ENCODE peak calls at places on chromosomes 5 and 9, in four cellular contexts. One of them, this sample, is unnamed.

GRCh38 chr9:134682026-134682425 is 40.4 kb downstream of the COL5A1 start:
- ATAC-seq in lower lobe of right lung: peak; percentile 5
- ATAC-seq in WTC11: no peak
- ATAC-seq in gastrocnemius medialis: no peak
- ATAC-seq in this sample: no peak

GRCh38 chr5:172417983-172418630 is 36.2 kb downstream of the SH3PXD2B start:
- ATAC-seq in WTC11: no peak
- ATAC-seq in gastrocnemius medialis: peak; percentile 59
- ATAC-seq in lower lobe of right lung: peak; percentile 91
- ATAC-seq in this sample: peak; percentile 89

GRCh38 chr9:114641974-114642373 is 15.6 kb downstream of the TEX53 start:
- ATAC-seq in gastrocnemius medialis: no peak
- ATAC-seq in WTC11: no peak
- ATAC-seq in lower lobe of right lung: no peak
- ATAC-seq in this sample: no peak

GRCh38 chr9:129898205-129898604 is 62.9 kb downstream of the USP20 start:
- ATAC-seq in WTC11: peak; percentile 34
- ATAC-seq in gastrocnemius medialis: no peak
- ATAC-seq in lower lobe of right lung: peak; percentile 49
- ATAC-seq in this sample: peak; percentile 50

GRCh38 chr5:140540227-140540626 is 7.2 kb upstream of the EIF4EBP3 start:
- ATAC-seq in gastrocnemius medialis: no peak
- ATAC-seq in lower lobe of right lung: no peak
- ATAC-seq in WTC11: no peak
- ATAC-seq in this sample: no peak

GRCh38 chr9:27528278-27528885 is 1.2 kb downstream of the MOB3B start:
- ATAC-seq in WTC11: peak; percentile 73
- ATAC-seq in gastrocnemius medialis: peak; percentile 70
- ATAC-seq in lower lobe of right lung: peak; percentile 91
- ATAC-seq in this sample: peak; percentile 86

GRCh38 chr5:169538935-169539334 is 44.6 kb upstream of the SPDL1 start:
- ATAC-seq in gastrocnemius medialis: no peak
- ATAC-seq in WTC11: no peak
- ATAC-seq in lower lobe of right lung: no peak
- ATAC-seq in this sample: no peak

GRCh38 chr5:66646570-66646969 is 50.4 kb downstream of the MAST4 start:
- ATAC-seq in lower lobe of right lung: peak; percentile 73
- ATAC-seq in gastrocnemius medialis: peak; percentile 61
- ATAC-seq in WTC11: no peak
- ATAC-seq in this sample: peak; percentile 60

GRCh38 chr5:79206541-79206940 is 29.4 kb upstream of the JMY start:
- ATAC-seq in WTC11: no peak
- ATAC-seq in gastrocnemius medialis: no peak
- ATAC-seq in lower lobe of right lung: no peak
- ATAC-seq in this sample: no peak

GRCh38 chr5:19369561-19369960 is 618.4 kb downstream of the CDH18 start:
- ATAC-seq in gastrocnemius medialis: no peak
- ATAC-seq in WTC11: no peak
- ATAC-seq in lower lobe of right lung: no peak
- ATAC-seq in this sample: no peak

GRCh38 chr5:137880313-137880712 is 8.9 kb upstream of the PKD2L2 start:
- ATAC-seq in lower lobe of right lung: no peak
- ATAC-seq in WTC11: no peak
- ATAC-seq in gastrocnemius medialis: peak; percentile 94
- ATAC-seq in this sample: peak; percentile 86

GRCh38 chr5:119028575-119028974 is 40.2 kb upstream of the DTWD2 start:
- ATAC-seq in lower lobe of right lung: no peak
- ATAC-seq in WTC11: no peak
- ATAC-seq in gastrocnemius medialis: no peak
- ATAC-seq in this sample: no peak

GRCh38 chr5:157494178-157494830 is 34.3 kb downstream of the NIPAL4 start:
- ATAC-seq in WTC11: no peak
- ATAC-seq in gastrocnemius medialis: no peak
- ATAC-seq in lower lobe of right lung: peak; percentile 70
- ATAC-seq in this sample: no peak

GRCh38 chr9:87863882-87864465 is 18.7 kb upstream of the SPATA31E1 start:
- ATAC-seq in lower lobe of right lung: no peak
- ATAC-seq in WTC11: no peak
- ATAC-seq in gastrocnemius medialis: no peak
- ATAC-seq in this sample: no peak

GRCh38 chr9:123043081-123043939 is 9.8 kb downstream of the GPR21 start:
- ATAC-seq in gastrocnemius medialis: no peak
- ATAC-seq in lower lobe of right lung: no peak
- ATAC-seq in WTC11: no peak
- ATAC-seq in this sample: no peak

GRCh38 chr9:16100596-16101091 is 547.8 kb downstream of the CCDC171 start:
- ATAC-seq in WTC11: peak; percentile 83
- ATAC-seq in lower lobe of right lung: peak; percentile 78
- ATAC-seq in gastrocnemius medialis: peak; percentile 49
- ATAC-seq in this sample: peak; percentile 82

GRCh38 chr5:172646716-172647285 is 5.7 kb downstream of the NEURL1B start:
- ATAC-seq in gastrocnemius medialis: no peak
- ATAC-seq in WTC11: peak; percentile 85
- ATAC-seq in lower lobe of right lung: peak; percentile 38
- ATAC-seq in this sample: peak; percentile 75

GRCh38 chr9:17528859-17529258 is 50.0 kb upstream of the SH3GL2 start:
- ATAC-seq in WTC11: no peak
- ATAC-seq in lower lobe of right lung: no peak
- ATAC-seq in gastrocnemius medialis: no peak
- ATAC-seq in this sample: no peak
- TF ChIP-seq CTCF in WTC11: no peak
- TF ChIP-seq CTCF in lower lobe of right lung: peak; percentile 17
- TF ChIP-seq CTCF in gastrocnemius medialis: no peak
- TF ChIP-seq CTCF in this sample: peak; percentile 9

GRCh38 chr5:148259288-148259687 is 9.3 kb upstream of the SPINK13 start:
- ATAC-seq in WTC11: no peak
- ATAC-seq in gastrocnemius medialis: no peak
- ATAC-seq in lower lobe of right lung: no peak
- ATAC-seq in this sample: no peak
- TF ChIP-seq CTCF in WTC11: no peak
- TF ChIP-seq CTCF in gastrocnemius medialis: no peak
- TF ChIP-seq CTCF in lower lobe of right lung: no peak
- TF ChIP-seq CTCF in this sample: no peak

DNA sequence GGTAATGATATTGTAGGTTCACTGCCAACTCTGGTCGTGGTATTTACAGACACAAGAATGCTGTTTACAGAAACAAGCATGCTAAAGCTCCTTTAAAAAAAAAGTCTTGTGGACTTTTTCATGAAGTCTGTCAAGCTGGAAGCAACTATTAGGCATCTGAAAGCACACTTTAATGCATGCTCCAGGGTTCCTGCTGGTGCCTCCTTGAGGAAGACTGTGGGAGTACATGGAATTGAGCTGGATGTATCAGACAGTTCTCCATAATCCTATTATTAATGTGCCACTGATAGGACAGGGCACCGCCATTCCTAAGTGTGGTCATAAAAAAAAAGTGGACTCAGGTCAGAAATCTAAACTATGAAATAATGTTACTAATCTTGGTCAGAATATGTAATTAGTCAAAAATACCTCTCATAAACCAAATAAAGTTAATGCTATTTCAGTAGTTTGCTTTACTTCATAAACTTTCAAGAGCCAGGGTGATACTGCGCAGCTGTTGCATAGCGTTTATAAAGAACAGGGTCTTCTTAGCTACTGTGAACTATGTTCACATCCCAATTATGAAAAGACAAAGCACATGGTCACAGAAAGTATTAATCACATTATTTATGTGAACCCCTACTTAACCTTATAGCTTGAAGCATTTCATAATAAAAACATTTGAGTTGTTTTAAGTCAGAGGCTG is 390.8 kb upstream of the PTGER4 start:
- ATAC-seq in gastrocnemius medialis: no peak
- ATAC-seq in WTC11: peak; percentile 68
- ATAC-seq in lower lobe of right lung: no peak
- ATAC-seq in this sample: no peak
- TF ChIP-seq CTCF in gastrocnemius medialis: no peak
- TF ChIP-seq CTCF in WTC11: peak; percentile 8
- TF ChIP-seq CTCF in lower lobe of right lung: no peak
- TF ChIP-seq CTCF in this sample: no peak

DNA sequence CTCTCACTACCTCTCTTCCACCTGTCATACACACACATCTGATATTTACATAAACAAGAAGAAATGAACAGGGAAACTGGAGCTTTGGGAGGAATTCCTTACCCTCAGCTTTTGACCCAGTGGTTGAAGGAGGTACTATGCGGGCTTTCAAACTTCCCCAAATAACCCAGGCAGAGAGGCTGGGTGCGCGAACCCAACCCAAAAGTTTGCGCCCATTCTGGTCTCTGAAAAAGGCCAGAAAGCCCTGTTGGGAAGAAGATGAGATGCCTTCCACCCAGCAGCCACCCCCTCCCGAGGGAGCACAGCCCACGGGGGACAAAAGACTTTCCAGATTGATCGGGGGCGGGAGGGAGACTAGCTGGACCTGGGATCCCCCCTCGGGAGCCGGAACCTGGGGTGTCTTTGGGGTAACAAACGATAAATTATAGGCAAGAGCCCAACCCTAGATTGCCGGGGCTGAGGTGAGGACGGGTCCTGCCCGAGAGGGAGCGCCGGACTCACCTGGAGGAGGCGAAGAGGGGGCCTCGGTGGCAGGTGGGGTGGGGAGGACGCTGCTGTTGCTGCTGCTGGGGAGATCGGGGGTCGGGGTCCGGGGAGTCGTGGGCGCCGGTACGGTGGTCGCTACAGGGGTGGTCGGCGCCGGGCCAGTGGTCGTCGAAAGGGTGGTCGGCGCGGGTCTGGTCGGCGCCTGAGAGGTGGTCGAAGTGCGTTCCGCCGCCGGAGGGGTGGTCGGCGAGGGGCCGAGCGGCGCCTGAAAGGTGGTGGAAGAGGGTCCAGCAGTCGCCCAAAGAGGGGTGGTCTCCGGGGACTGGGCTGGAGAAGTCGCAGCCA is 798 bp downstream of the MEGF9 start:
- ATAC-seq in WTC11: peak; percentile 4
- ATAC-seq in gastrocnemius medialis: no peak
- ATAC-seq in lower lobe of right lung: no peak
- ATAC-seq in this sample: no peak
- TF ChIP-seq CTCF in WTC11: no peak
- TF ChIP-seq CTCF in gastrocnemius medialis: no peak
- TF ChIP-seq CTCF in lower lobe of right lung: no peak
- TF ChIP-seq CTCF in this sample: peak; percentile 49

GRCh38 chr5:30413540-30413939 is 779.9 kb upstream of the CDH6 start:
- ATAC-seq in lower lobe of right lung: no peak
- ATAC-seq in WTC11: no peak
- ATAC-seq in gastrocnemius medialis: no peak
- ATAC-seq in this sample: no peak
- TF ChIP-seq CTCF in lower lobe of right lung: no peak
- TF ChIP-seq CTCF in WTC11: no peak
- TF ChIP-seq CTCF in gastrocnemius medialis: no peak
- TF ChIP-seq CTCF in this sample: no peak

GRCh38 chr5:133637206-133637605 is 24.9 kb upstream of the FSTL4 start:
- ATAC-seq in lower lobe of right lung: no peak
- ATAC-seq in WTC11: no peak
- ATAC-seq in gastrocnemius medialis: no peak
- ATAC-seq in this sample: no peak
- TF ChIP-seq CTCF in lower lobe of right lung: no peak
- TF ChIP-seq CTCF in WTC11: no peak
- TF ChIP-seq CTCF in gastrocnemius medialis: no peak
- TF ChIP-seq CTCF in this sample: no peak

GRCh38 chr9:83537331-83538171 is 650 bp downstream of the FRMD3 start:
- ATAC-seq in lower lobe of right lung: peak; percentile 27
- ATAC-seq in WTC11: peak; percentile 5
- ATAC-seq in gastrocnemius medialis: no peak
- ATAC-seq in this sample: no peak

GRCh38 chr9:83535736-83536135 is 2.5 kb downstream of the FRMD3 start:
- ATAC-seq in lower lobe of right lung: no peak
- ATAC-seq in WTC11: no peak
- ATAC-seq in gastrocnemius medialis: no peak
- ATAC-seq in this sample: no peak

GRCh38 chr9:83538890-83539238 is 663 bp upstream of the FRMD3 start:
- ATAC-seq in WTC11: peak; percentile 2
- ATAC-seq in gastrocnemius medialis: no peak
- ATAC-seq in lower lobe of right lung: no peak
- ATAC-seq in this sample: no peak

GRCh38 chr9:83536332-83536731 is 1.9 kb downstream of the FRMD3 start:
- ATAC-seq in gastrocnemius medialis: no peak
- ATAC-seq in WTC11: no peak
- ATAC-seq in lower lobe of right lung: no peak
- ATAC-seq in this sample: no peak

DNA sequence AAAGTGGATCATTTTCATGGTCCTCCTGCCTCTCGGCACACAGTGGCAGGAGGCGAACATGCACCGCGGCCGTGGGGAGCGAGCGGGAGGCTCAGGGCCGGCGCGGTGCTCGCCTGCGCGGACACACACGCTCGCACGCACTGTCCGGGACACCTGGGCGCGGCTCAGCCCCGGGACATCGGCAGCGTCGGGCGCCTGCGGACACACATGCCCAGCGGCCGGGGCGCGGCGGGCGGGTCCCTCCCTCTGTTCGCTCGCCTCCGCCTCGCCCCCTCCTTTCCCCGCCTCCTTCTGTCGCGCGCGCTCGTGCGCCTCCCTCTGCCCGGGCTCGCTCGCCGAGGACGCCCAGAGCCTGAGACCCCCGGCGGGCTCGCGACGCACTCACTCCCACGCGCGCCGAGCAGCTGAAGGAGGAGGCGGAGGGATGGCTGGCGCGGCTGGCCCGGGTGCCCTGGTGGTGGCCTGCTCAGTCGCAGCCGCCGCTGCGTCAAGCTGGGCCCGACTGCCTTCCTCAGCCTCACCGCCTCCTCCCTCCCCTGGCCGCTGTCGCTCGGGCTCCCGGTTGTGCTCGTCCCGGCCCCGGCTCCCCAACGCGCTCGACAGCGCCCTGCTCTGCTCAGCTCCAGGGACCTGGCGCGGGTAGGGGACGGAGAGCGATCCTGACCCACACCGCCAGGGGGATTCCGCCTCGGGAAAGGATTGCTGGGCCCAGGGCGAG is at the start of gene FRMD3:
- ATAC-seq in lower lobe of right lung: peak; percentile 96
- ATAC-seq in gastrocnemius medialis: peak; percentile 85
- ATAC-seq in WTC11: peak; percentile 94
- ATAC-seq in this sample: peak; percentile 94
- TF ChIP-seq CTCF in lower lobe of right lung: peak; percentile 68
- TF ChIP-seq CTCF in gastrocnemius medialis: peak; percentile 79
- TF ChIP-seq CTCF in WTC11: peak; percentile 44
- TF ChIP-seq CTCF in this sample: peak; percentile 26

GRCh38 chr5:124808842-124809268 is 62.4 kb upstream of the ZNF608 start:
- ATAC-seq in gastrocnemius medialis: no peak
- ATAC-seq in lower lobe of right lung: no peak
- ATAC-seq in WTC11: no peak
- ATAC-seq in this sample: no peak
- TF ChIP-seq CTCF in gastrocnemius medialis: no peak
- TF ChIP-seq CTCF in lower lobe of right lung: no peak
- TF ChIP-seq CTCF in WTC11: no peak
- TF ChIP-seq CTCF in this sample: no peak

GRCh38 chr5:159916841-159917761 is 819 bp downstream of the ADRA1B start:
- ATAC-seq in WTC11: no peak
- ATAC-seq in lower lobe of right lung: no peak
- ATAC-seq in gastrocnemius medialis: no peak
- ATAC-seq in this sample: no peak
- TF ChIP-seq CTCF in WTC11: no peak
- TF ChIP-seq CTCF in lower lobe of right lung: no peak
- TF ChIP-seq CTCF in gastrocnemius medialis: no peak
- TF ChIP-seq CTCF in this sample: no peak

This sample was measured in gastroesophageal sphincter.